ENCODE peak calls at places on chromosomes 2 and 18, in ten cellular contexts. J is endodermal cell, O is psoas muscle, X is H1, V is right lobe of liver, N is breast epithelium, M is mesothelial cell of epicardium, Q is tibial artery, P is H9, D is AG04449. C is an unnamed sample.

GRCh38 chr18:25170402-25170801 is 181.6 kb downstream of the ZNF521 start:
- DNase-seq in J (no peak), O (no peak), X (no peak), V (no peak), N (no peak), M (no peak), Q (no peak), P (no peak), D (no peak), C (no peak)

GRCh38 chr2:157809212-157809611 is 66.9 kb downstream of the ACVR1 start:
- DNase-seq in J (no peak), O (no peak), X (no peak), V (no peak), N (no peak), M (no peak), Q (no peak), P (no peak), D (no peak), C (no peak)

GRCh38 chr2:75134802-75135201 is 64.5 kb downstream of the TACR1 start:
- DNase-seq in J (no peak), O (no peak), X (no peak), V (no peak), N (no peak), M (no peak), Q (no peak), P (no peak), D (no peak), C (peak)

GRCh38 chr18:3689091-3689490 is 239.1 kb downstream of the TGIF1 start:
- DNase-seq in J (peak), O (no peak), X (no peak), V (no peak), N (no peak), M (no peak), Q (no peak), P (no peak), D (no peak), C (no peak)

GRCh38 chr18:48917579-48918101 is 33.1 kb downstream of the SMAD7 start:
- DNase-seq in J (peak), O (no peak), X (no peak), V (no peak), N (no peak), M (no peak), Q (peak), P (peak), D (no peak), C (no peak)

GRCh38 chr2:206971805-206972204 is 32.5 kb downstream of the CPO start:
- DNase-seq in J (no peak), O (peak), X (no peak), V (peak), N (no peak), M (no peak), Q (no peak), P (no peak), D (peak), C (no peak)

GRCh38 chr18:67590571-67591141 is 74.1 kb upstream of the DSEL start:
- DNase-seq in J (no peak), O (no peak), X (no peak), V (no peak), N (no peak), M (no peak), Q (no peak), P (no peak), D (no peak), C (no peak)

GRCh38 chr2:209277444-209277843 is 146.4 kb upstream of the MAP2 start:
- DNase-seq in J (no peak), O (no peak), X (no peak), V (no peak), N (no peak), M (no peak), Q (no peak), P (no peak), D (no peak), C (no peak)

GRCh38 chr2:2889141-2889540 is 488.5 kb downstream of the EIPR1 start:
- DNase-seq in J (no peak), O (no peak), X (no peak), V (no peak), N (no peak), M (no peak), Q (peak), P (no peak), D (no peak), C (no peak)

GRCh38 chr2:45729753-45730512 is 78.5 kb downstream of the PRKCE start:
- DNase-seq in J (peak), O (no peak), X (no peak), V (no peak), N (no peak), M (no peak), Q (no peak), P (no peak), D (no peak), C (no peak)
- TF ChIP-seq CTCF in J (peak), O (no peak), X (peak), V (peak), N (no peak), M (no peak), Q (no peak), P (peak), D (no peak), C (peak)

GRCh38 chr2:127137741-127138140 is 30.8 kb upstream of the BIN1 start:
- DNase-seq in J (no peak), O (no peak), X (peak), V (no peak), N (no peak), M (no peak), Q (no peak), P (no peak), D (no peak), C (no peak)

GRCh38 chr2:127137225-127137624 is 30.3 kb upstream of the BIN1 start:
- DNase-seq in J (no peak), O (no peak), X (peak), V (no peak), N (no peak), M (no peak), Q (no peak), P (no peak), D (no peak), C (no peak)

GRCh38 chr2:127138281-127138680 is 31.3 kb upstream of the BIN1 start:
- DNase-seq in J (no peak), O (no peak), X (peak), V (no peak), N (no peak), M (no peak), Q (no peak), P (no peak), D (no peak), C (no peak)

GRCh38 chr2:127140543-127140942 is 33.6 kb upstream of the BIN1 start:
- DNase-seq in J (no peak), O (no peak), X (no peak), V (no peak), N (no peak), M (no peak), Q (no peak), P (no peak), D (no peak), C (no peak)

GRCh38 chr2:127139766-127140165 is 32.8 kb upstream of the BIN1 start:
- DNase-seq in J (no peak), O (no peak), X (no peak), V (no peak), N (no peak), M (no peak), Q (no peak), P (no peak), D (no peak), C (no peak)
- TF ChIP-seq CTCF in J (peak), O (no peak), X (no peak), V (no peak), N (no peak), M (no peak), Q (no peak), P (peak), D (no peak), C (no peak)

GRCh38 chr18:30889582-30890301 is 152.8 kb downstream of the DSC3 start:
- DNase-seq in J (peak), O (no peak), X (no peak), V (no peak), N (no peak), M (no peak), Q (no peak), P (peak), D (no peak), C (peak)
- TF ChIP-seq CTCF in J (peak), O (no peak), X (peak), V (peak), N (no peak), M (no peak), Q (no peak), P (peak), D (no peak), C (peak)

GRCh38 chr2:176817061-176817565 is 395.5 kb upstream of the HNRNPA3 start:
- DNase-seq in J (peak), O (no peak), X (peak), V (no peak), N (no peak), M (no peak), Q (no peak), P (peak), D (no peak), C (peak)
- TF ChIP-seq CTCF in J (peak), O (no peak), X (peak), V (no peak), N (no peak), M (no peak), Q (no peak), P (peak), D (peak), C (no peak)

GRCh38 chr2:43034921-43035320 is 191.5 kb downstream of the ZFP36L2 start:
- DNase-seq in J (no peak), O (no peak), X (no peak), V (no peak), N (no peak), M (no peak), Q (peak), P (no peak), D (no peak), C (no peak)

GRCh38 chr2:43034242-43034619 is 192.2 kb downstream of the ZFP36L2 start:
- DNase-seq in J (no peak), O (no peak), X (no peak), V (no peak), N (no peak), M (no peak), Q (peak), P (no peak), D (no peak), C (no peak)

GRCh38 chr2:43033466-43034241 is 192.8 kb downstream of the ZFP36L2 start:
- DNase-seq in J (no peak), O (no peak), X (no peak), V (no peak), N (no peak), M (no peak), Q (peak), P (no peak), D (no peak), C (no peak)

GRCh38 chr2:43038034-43038719 is 188.2 kb downstream of the ZFP36L2 start:
- DNase-seq in J (no peak), O (no peak), X (no peak), V (no peak), N (no peak), M (no peak), Q (no peak), P (no peak), D (no peak), C (peak)

DNA sequence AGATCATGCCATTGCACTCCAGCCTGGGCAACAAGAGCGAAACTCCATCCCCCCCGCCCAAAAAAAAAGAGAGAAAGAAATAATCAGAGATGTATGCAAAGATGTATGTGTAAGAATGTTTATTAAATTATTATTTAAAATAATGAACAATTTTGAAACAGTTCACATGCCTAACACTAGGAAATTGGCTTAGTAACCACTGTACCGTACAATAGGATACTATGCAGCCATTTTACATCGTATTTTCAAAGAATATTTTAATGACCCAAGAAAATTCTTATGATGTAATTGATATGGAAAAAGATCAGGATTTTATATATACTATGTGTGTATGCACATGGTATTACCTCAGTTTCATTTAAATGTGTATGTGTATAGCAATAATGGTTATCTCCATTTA is 190.5 kb downstream of the ZFP36L2 start:
- DNase-seq in J (no peak), O (no peak), X (no peak), V (no peak), N (no peak), M (no peak), Q (no peak), P (no peak), D (no peak), C (no peak)
- TF ChIP-seq CTCF in J (peak), O (no peak), X (no peak), V (no peak), N (no peak), M (no peak), Q (no peak), P (no peak), D (no peak), C (no peak)

GRCh38 chr2:163610817-163611556 is 124.8 kb downstream of the FIGN start:
- DNase-seq in J (peak), O (no peak), X (peak), V (peak), N (no peak), M (no peak), Q (no peak), P (peak), D (no peak), C (no peak)
- TF ChIP-seq CTCF in J (peak), O (no peak), X (peak), V (peak), N (no peak), M (no peak), Q (no peak), P (peak), D (peak), C (no peak)

DNA sequence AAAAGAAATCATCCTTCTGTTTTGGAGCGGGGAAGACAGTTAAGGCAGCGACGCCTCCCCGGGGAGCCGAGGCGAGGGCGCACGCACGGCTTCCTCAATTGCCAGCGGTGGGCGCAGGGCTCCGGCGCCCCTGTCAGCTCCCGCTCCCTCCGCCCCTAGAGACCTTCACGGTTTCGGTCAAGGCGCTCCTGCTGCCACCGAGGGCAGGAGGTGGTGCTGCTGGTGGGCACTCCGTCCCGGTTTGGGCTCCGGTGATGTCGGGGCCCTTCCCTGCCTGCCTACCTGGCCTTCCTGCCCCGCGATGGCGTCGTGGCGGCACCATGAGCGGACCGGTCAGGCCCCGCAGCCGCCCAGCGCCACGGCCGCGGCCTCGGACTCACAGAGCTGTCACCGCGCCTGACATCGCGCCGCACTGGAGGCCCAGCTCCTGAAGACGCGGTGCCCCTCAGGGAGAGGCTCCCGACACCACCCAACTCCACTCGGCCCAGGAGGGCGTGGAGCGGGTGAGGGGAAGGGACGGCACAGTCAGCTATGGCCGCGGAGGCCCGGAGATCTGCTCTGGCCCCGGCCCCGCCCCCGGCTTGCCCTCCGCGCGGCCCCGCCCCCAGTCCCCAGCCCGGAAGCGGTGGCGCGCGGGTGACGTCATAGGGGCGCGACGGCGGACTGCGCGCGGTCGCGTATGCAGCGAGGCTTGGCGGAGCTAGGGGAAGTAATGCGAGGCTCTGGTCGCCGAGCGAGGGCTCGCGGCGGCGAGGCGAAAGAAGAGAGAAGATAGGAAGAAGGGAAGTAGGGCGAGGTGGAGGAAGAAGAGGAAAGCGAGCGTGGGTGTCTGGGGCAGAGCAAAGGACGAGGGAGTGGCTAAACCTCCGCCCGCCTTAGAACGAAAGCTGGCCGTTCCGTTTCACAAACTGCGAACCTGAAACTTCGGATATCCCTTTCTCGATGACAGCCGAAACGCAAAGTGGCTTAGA is at the start of gene SLC35F5:
- DNase-seq in J (peak), O (peak), X (peak), V (peak), N (peak), M (peak), Q (peak), P (peak), D (peak), C (peak)
- TF ChIP-seq CTCF in J (no peak), O (no peak), X (no peak), V (no peak), N (no peak), M (no peak), Q (no peak), P (no peak), D (peak), C (no peak)

DNA sequence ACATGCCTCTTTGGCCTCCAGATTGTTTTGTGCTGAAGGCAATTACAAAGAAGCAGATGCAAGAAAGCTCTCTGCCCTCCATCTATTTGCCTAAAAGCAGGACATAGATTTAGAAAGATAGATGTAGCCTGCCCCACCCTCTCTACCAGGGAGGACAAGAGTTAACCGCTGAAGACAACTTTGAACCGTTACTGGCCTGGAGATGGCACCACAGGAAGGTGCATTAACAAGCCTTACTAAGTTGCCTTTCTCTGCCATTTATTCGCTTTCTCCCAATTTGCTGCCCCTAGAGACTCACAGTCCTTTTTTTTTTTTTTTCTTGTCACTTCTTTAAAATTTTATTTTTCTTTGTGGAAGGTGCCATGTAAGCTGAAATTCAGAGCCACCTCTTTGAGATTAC is 28.8 kb upstream of the RMDN2 start:
- DNase-seq in J (peak), O (no peak), X (no peak), V (no peak), N (no peak), M (no peak), Q (no peak), P (no peak), D (no peak), C (no peak)
- TF ChIP-seq CTCF in J (peak), O (no peak), X (peak), V (peak), N (no peak), M (no peak), Q (no peak), P (peak), D (no peak), C (no peak)

GRCh38 chr18:50628543-50628905 is 68.6 kb downstream of the MAPK4 start:
- DNase-seq in J (no peak), O (no peak), X (no peak), V (no peak), N (no peak), M (no peak), Q (no peak), P (no peak), D (no peak), C (no peak)
- TF ChIP-seq CTCF in J (no peak), O (no peak), X (no peak), V (no peak), N (no peak), M (no peak), Q (no peak), P (no peak), D (no peak), C (no peak)

GRCh38 chr18:78418379-78418778 is 561.2 kb upstream of the SALL3 start:
- DNase-seq in J (no peak), O (no peak), X (no peak), V (no peak), N (no peak), M (no peak), Q (no peak), P (no peak), D (no peak), C (no peak)
- TF ChIP-seq CTCF in J (no peak), O (no peak), X (no peak), V (no peak), N (no peak), M (no peak), Q (no peak), P (no peak), D (no peak), C (no peak)